ENCODE peak calls at places on chromosomes 7 and 10, in seven cellular contexts. One of them, this sample, is unnamed. For H3K4me1, the result is how much of the 10 kb centered on the place peaks cover.

GRCh38 chr10:115947104-115947503 is 325.9 kb downstream of the GFRA1 start:
- DNase-seq in OCI-LY7: no peak
- DNase-seq in PC-9: no peak
- DNase-seq in mesenchymal stem cell: no peak
- DNase-seq in mesendoderm: peak
- DNase-seq in neuronal stem cell: no peak
- DNase-seq in mammary epithelial cell: no peak
- DNase-seq in this sample: no peak

GRCh38 chr7:137038706-137039105 is 170.3 kb downstream of the CHRM2 start:
- DNase-seq in mesendoderm: no peak
- DNase-seq in mesenchymal stem cell: no peak
- DNase-seq in PC-9: no peak
- DNase-seq in OCI-LY7: no peak
- DNase-seq in mammary epithelial cell: no peak
- DNase-seq in neuronal stem cell: no peak
- DNase-seq in this sample: no peak

GRCh38 chr10:63611078-63611477 is 89.9 kb downstream of the REEP3 start:
- DNase-seq in neuronal stem cell: no peak
- DNase-seq in mesendoderm: no peak
- DNase-seq in PC-9: no peak
- DNase-seq in OCI-LY7: no peak
- DNase-seq in mesenchymal stem cell: peak
- DNase-seq in mammary epithelial cell: peak
- DNase-seq in this sample: peak

GRCh38 chr7:98831641-98832221 is 38.1 kb downstream of the TMEM130 start:
- DNase-seq in neuronal stem cell: no peak
- DNase-seq in mesenchymal stem cell: peak
- DNase-seq in mammary epithelial cell: no peak
- DNase-seq in OCI-LY7: peak
- DNase-seq in mesendoderm: peak
- DNase-seq in PC-9: peak
- DNase-seq in this sample: no peak

GRCh38 chr10:88281592-88282268 is 301.4 kb downstream of the RNLS start:
- DNase-seq in neuronal stem cell: no peak
- DNase-seq in mammary epithelial cell: peak
- DNase-seq in OCI-LY7: peak
- DNase-seq in mesenchymal stem cell: peak
- DNase-seq in mesendoderm: no peak
- DNase-seq in PC-9: no peak
- DNase-seq in this sample: peak

GRCh38 chr7:150383710-150384397 is 4.7 kb downstream of the ZNF775 start:
- DNase-seq in mammary epithelial cell: no peak
- DNase-seq in mesendoderm: peak
- DNase-seq in PC-9: no peak
- DNase-seq in OCI-LY7: no peak
- DNase-seq in neuronal stem cell: peak
- DNase-seq in mesenchymal stem cell: no peak
- DNase-seq in this sample: no peak

GRCh38 chr10:69382382-69383117 is 34.2 kb downstream of the TACR2 start:
- DNase-seq in neuronal stem cell: no peak
- DNase-seq in PC-9: no peak
- DNase-seq in mammary epithelial cell: peak
- DNase-seq in mesendoderm: no peak
- DNase-seq in mesenchymal stem cell: peak
- DNase-seq in OCI-LY7: no peak
- DNase-seq in this sample: peak

GRCh38 chr7:78562191-78562590 is 763.6 kb downstream of the PHTF2 start:
- DNase-seq in OCI-LY7: no peak
- DNase-seq in neuronal stem cell: no peak
- DNase-seq in PC-9: no peak
- DNase-seq in mesenchymal stem cell: peak
- DNase-seq in mesendoderm: no peak
- DNase-seq in mammary epithelial cell: no peak
- DNase-seq in this sample: peak

GRCh38 chr7:132191418-132191817 is 384.9 kb downstream of the PLXNA4 start:
- DNase-seq in mammary epithelial cell: no peak
- DNase-seq in PC-9: no peak
- DNase-seq in mesendoderm: no peak
- DNase-seq in OCI-LY7: no peak
- DNase-seq in mesenchymal stem cell: no peak
- DNase-seq in neuronal stem cell: no peak
- DNase-seq in this sample: peak

GRCh38 chr10:49384268-49384953 is 11.5 kb downstream of the DRGX start:
- DNase-seq in mesendoderm: no peak
- DNase-seq in mesenchymal stem cell: no peak
- DNase-seq in OCI-LY7: no peak
- DNase-seq in PC-9: no peak
- DNase-seq in mammary epithelial cell: no peak
- DNase-seq in neuronal stem cell: no peak
- DNase-seq in this sample: no peak

GRCh38 chr10:49389331-49389920 is 6.5 kb downstream of the DRGX start:
- DNase-seq in PC-9: no peak
- DNase-seq in neuronal stem cell: no peak
- DNase-seq in OCI-LY7: no peak
- DNase-seq in mesenchymal stem cell: no peak
- DNase-seq in mesendoderm: no peak
- DNase-seq in mammary epithelial cell: no peak
- DNase-seq in this sample: no peak

GRCh38 chr10:49388161-49388560 is 7.7 kb downstream of the DRGX start:
- DNase-seq in PC-9: no peak
- DNase-seq in OCI-LY7: no peak
- DNase-seq in mesenchymal stem cell: no peak
- DNase-seq in mesendoderm: no peak
- DNase-seq in mammary epithelial cell: no peak
- DNase-seq in neuronal stem cell: no peak
- DNase-seq in this sample: no peak

GRCh38 chr10:49385939-49386922 is 9.7 kb downstream of the DRGX start:
- DNase-seq in neuronal stem cell: no peak
- DNase-seq in mesendoderm: no peak
- DNase-seq in mammary epithelial cell: no peak
- DNase-seq in PC-9: no peak
- DNase-seq in OCI-LY7: no peak
- DNase-seq in mesenchymal stem cell: no peak
- DNase-seq in this sample: no peak

DNA sequence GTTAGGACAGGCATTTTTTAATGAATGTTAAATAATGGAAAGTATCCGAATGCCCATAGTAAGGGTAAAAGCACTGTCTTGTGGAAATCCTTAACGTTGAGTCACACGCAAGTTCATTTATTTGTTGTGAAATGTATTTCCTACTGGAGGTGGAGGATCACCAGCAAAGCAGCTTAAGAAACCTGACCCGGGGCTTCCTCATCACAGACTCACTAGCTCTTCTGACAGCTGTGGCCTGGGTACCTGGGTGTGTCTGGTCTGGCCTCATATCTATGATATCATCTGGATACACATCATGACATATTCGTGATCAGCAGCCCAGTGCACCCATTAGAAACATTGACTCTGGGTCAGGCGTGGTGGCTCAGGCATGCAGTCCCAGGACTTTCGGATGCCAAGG is 8.9 kb downstream of the DRGX start:
- DNase-seq in mesendoderm: no peak
- DNase-seq in neuronal stem cell: no peak
- DNase-seq in mammary epithelial cell: peak
- DNase-seq in OCI-LY7: no peak
- DNase-seq in PC-9: peak
- DNase-seq in mesenchymal stem cell: peak
- DNase-seq in this sample: peak
- H3K4me2 ChIP-seq in mesendoderm: no peak
- H3K4me2 ChIP-seq in neuronal stem cell: no peak
- H3K4me2 ChIP-seq in mammary epithelial cell: no peak
- H3K4me2 ChIP-seq in OCI-LY7: no peak
- H3K4me2 ChIP-seq in PC-9: peak
- H3K4me2 ChIP-seq in mesenchymal stem cell: no peak
- H3K4me2 ChIP-seq in this sample: no peak

DNA sequence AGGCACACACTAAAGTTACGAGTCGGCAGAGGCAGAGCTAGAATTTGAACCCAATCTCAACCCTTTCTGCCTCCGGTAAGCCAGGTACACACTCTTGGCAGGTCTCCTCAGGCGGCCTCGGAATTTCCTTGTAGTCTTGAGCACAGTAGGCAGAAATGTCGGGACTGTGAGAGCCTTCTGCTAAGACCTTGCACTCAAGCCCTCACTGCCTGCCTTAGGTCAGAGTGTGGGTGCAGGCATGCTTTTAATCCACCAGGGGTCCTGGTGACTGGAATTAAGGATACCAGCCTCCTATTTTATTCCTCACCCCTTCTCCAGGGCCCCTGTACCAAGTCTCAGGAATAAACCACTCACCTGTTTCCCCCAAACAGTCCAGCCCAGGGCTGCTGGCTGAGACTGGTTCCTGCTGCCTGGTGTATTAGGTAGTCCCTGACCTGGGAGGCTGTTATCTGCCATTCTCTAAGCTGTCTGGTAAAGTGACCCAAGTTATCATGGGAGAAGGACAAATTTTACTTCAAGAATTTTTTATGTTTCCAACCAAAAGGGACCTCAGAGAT is 855 bp downstream of the ATP6V1F start:
- DNase-seq in mammary epithelial cell: peak
- DNase-seq in OCI-LY7: peak
- DNase-seq in mesenchymal stem cell: peak
- DNase-seq in mesendoderm: peak
- DNase-seq in PC-9: peak
- DNase-seq in neuronal stem cell: peak
- DNase-seq in this sample: peak
- H3K4me1 ChIP-seq in mammary epithelial cell: under half
- H3K4me1 ChIP-seq in OCI-LY7: under half
- H3K4me1 ChIP-seq in mesenchymal stem cell: under half
- H3K4me1 ChIP-seq in mesendoderm: under half
- H3K4me1 ChIP-seq in PC-9: under half
- H3K4me1 ChIP-seq in neuronal stem cell: under half
- H3K4me1 ChIP-seq in this sample: under half

GRCh38 chr7:55177589-55178261 is 158.9 kb downstream of the EGFR start:
- DNase-seq in mesendoderm: no peak
- DNase-seq in neuronal stem cell: no peak
- DNase-seq in mesenchymal stem cell: no peak
- DNase-seq in PC-9: no peak
- DNase-seq in mammary epithelial cell: no peak
- DNase-seq in OCI-LY7: no peak
- DNase-seq in this sample: peak

GRCh38 chr7:55174856-55175255 is 156.0 kb downstream of the EGFR start:
- DNase-seq in mammary epithelial cell: no peak
- DNase-seq in neuronal stem cell: no peak
- DNase-seq in mesendoderm: no peak
- DNase-seq in mesenchymal stem cell: no peak
- DNase-seq in PC-9: no peak
- DNase-seq in OCI-LY7: no peak
- DNase-seq in this sample: no peak

GRCh38 chr7:55178863-55179773 is 160.3 kb downstream of the EGFR start:
- DNase-seq in OCI-LY7: no peak
- DNase-seq in neuronal stem cell: no peak
- DNase-seq in mesenchymal stem cell: no peak
- DNase-seq in mammary epithelial cell: no peak
- DNase-seq in PC-9: no peak
- DNase-seq in mesendoderm: no peak
- DNase-seq in this sample: no peak

GRCh38 chr7:55178292-55178862 is 159.6 kb downstream of the EGFR start:
- DNase-seq in PC-9: no peak
- DNase-seq in neuronal stem cell: no peak
- DNase-seq in OCI-LY7: no peak
- DNase-seq in mesenchymal stem cell: no peak
- DNase-seq in mesendoderm: no peak
- DNase-seq in mammary epithelial cell: no peak
- DNase-seq in this sample: no peak

GRCh38 chr7:55177068-55177530 is 158.3 kb downstream of the EGFR start:
- DNase-seq in mesendoderm: no peak
- DNase-seq in neuronal stem cell: no peak
- DNase-seq in OCI-LY7: no peak
- DNase-seq in mesenchymal stem cell: peak
- DNase-seq in PC-9: no peak
- DNase-seq in mammary epithelial cell: no peak
- DNase-seq in this sample: peak
- H3K27ac ChIP-seq in mesendoderm: no peak
- H3K27ac ChIP-seq in neuronal stem cell: no peak
- H3K27ac ChIP-seq in OCI-LY7: no peak
- H3K27ac ChIP-seq in mesenchymal stem cell: no peak
- H3K27ac ChIP-seq in PC-9: no peak
- H3K27ac ChIP-seq in mammary epithelial cell: no peak
- H3K27ac ChIP-seq in this sample: no peak

DNA sequence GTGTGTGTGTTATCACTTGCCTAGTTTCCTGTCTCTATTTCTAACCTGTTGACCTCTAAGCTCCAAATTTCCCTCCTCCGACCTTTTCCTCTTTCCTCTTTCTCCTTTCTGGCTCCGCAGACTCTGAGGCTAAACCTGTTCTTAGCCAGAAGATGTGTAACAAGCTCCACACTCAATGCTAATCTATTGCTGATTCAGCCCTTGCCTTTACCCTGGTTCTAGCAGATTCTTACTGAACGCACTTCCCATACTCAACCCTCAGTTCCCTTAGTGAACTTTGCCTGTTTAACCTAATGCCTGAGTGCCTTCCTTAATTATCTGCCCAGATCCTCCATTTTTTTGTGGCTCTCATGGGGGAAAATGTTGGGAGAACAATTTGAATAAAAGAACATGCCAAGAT is 30.0 kb upstream of the SGMS1 start:
- DNase-seq in mesenchymal stem cell: no peak
- DNase-seq in neuronal stem cell: no peak
- DNase-seq in mesendoderm: no peak
- DNase-seq in mammary epithelial cell: no peak
- DNase-seq in OCI-LY7: no peak
- DNase-seq in PC-9: no peak
- DNase-seq in this sample: peak
- H3K4me2 ChIP-seq in mesenchymal stem cell: no peak
- H3K4me2 ChIP-seq in neuronal stem cell: no peak
- H3K4me2 ChIP-seq in mesendoderm: no peak
- H3K4me2 ChIP-seq in mammary epithelial cell: no peak
- H3K4me2 ChIP-seq in OCI-LY7: peak
- H3K4me2 ChIP-seq in PC-9: no peak
- H3K4me2 ChIP-seq in this sample: no peak

GRCh38 chr10:133279961-133280283 is 3.3 kb upstream of the ADAM8 start:
- DNase-seq in neuronal stem cell: no peak
- DNase-seq in mesenchymal stem cell: no peak
- DNase-seq in mesendoderm: no peak
- DNase-seq in PC-9: no peak
- DNase-seq in OCI-LY7: no peak
- DNase-seq in mammary epithelial cell: no peak
- DNase-seq in this sample: no peak
- H3K4me1 ChIP-seq in neuronal stem cell: under half
- H3K4me1 ChIP-seq in mesenchymal stem cell: half or more
- H3K4me1 ChIP-seq in mesendoderm: under half
- H3K4me1 ChIP-seq in PC-9: under half
- H3K4me1 ChIP-seq in OCI-LY7: under half
- H3K4me1 ChIP-seq in mammary epithelial cell: half or more
- H3K4me1 ChIP-seq in this sample: under half

DNA sequence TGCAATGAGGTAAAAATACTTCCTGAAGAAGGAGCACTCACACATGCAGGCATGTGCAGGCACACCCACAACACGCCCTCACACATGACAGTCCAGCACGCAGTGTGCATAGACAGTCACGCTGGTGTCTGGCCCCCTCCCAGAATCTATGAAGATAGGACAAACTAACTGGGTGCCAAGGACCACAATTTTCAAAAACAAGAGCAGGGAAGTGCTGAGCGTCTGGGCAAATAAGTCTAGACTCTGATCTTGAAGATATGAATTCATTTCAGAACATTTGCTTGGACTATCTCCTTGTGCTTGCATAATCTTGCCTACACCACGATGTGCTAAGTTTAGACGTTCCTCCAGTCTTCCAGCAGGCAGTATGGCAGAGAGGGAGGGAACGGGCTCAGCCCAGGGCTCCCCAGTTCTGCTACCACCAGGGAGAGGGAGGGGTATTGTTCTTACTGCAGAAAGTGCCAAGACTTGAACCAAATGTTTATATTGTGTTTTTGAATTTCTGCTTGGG is 276.5 kb upstream of the KLF6 start:
- DNase-seq in mesenchymal stem cell: peak
- DNase-seq in mesendoderm: no peak
- DNase-seq in mammary epithelial cell: no peak
- DNase-seq in OCI-LY7: no peak
- DNase-seq in PC-9: no peak
- DNase-seq in neuronal stem cell: no peak
- DNase-seq in this sample: peak
- H3K27ac ChIP-seq in mesenchymal stem cell: no peak
- H3K27ac ChIP-seq in mesendoderm: no peak
- H3K27ac ChIP-seq in mammary epithelial cell: no peak
- H3K27ac ChIP-seq in OCI-LY7: no peak
- H3K27ac ChIP-seq in PC-9: no peak
- H3K27ac ChIP-seq in neuronal stem cell: no peak
- H3K27ac ChIP-seq in this sample: peak